ENCODE peak calls at places on chromosomes 12 and 14, in seven cellular contexts. C is HCT116, Z is HepG2, Q is SK-N-SH, O is H1, V is K562, S is GM12878. B is an unnamed sample.

GRCh38 chr12:130879781-130880389 is 8.0 kb downstream of the RAN start:
- DNase-seq in C (no peak), Z (no peak), Q (peak; percentile 27), O (no peak), V (no peak), S (no peak), B (no peak)

GRCh38 chr12:114850853-114851252 is 166.9 kb upstream of the TBX3 start:
- DNase-seq in C (no peak), Z (no peak), Q (no peak), O (no peak), V (no peak), S (no peak), B (no peak)

GRCh38 chr12:53182836-53183235 is 2.1 kb upstream of the CSAD start:
- DNase-seq in C (no peak), Z (no peak), Q (no peak), O (no peak), V (no peak), S (no peak), B (no peak)

GRCh38 chr12:109679716-109680520 is 33.7 kb upstream of the FAM222A start:
- DNase-seq in C (no peak), Z (no peak), Q (no peak), O (no peak), V (no peak), S (no peak), B (no peak)

GRCh38 chr12:54660320-54660962 is 12.3 kb upstream of the DCD start:
- DNase-seq in C (no peak), Z (no peak), Q (no peak), O (no peak), V (no peak), S (no peak), B (no peak)

GRCh38 chr12:47082963-47083621 is 3.3 kb upstream of the AMIGO2 start:
- DNase-seq in C (no peak), Z (no peak), Q (no peak), O (no peak), V (peak; percentile 48), S (no peak), B (no peak)

GRCh38 chr12:52044284-52044983 is 6.8 kb upstream of the NR4A1 start:
- DNase-seq in C (no peak), Z (no peak), Q (no peak), O (no peak), V (no peak), S (no peak), B (no peak)

GRCh38 chr12:47602330-47602729 is 103.5 kb downstream of the RPAP3 start:
- DNase-seq in C (no peak), Z (no peak), Q (no peak), O (no peak), V (no peak), S (no peak), B (no peak)

GRCh38 chr12:48956279-48957140 is 777 bp downstream of the ARF3 start:
- DNase-seq in C (peak; percentile 93), Z (peak; percentile 68), Q (peak; percentile 85), O (peak; percentile 89), V (peak; percentile 94), S (peak; percentile 59), B (peak; percentile 98)

GRCh38 chr14:29637406-29637805 is 290.2 kb downstream of the PRKD1 start:
- DNase-seq in C (no peak), Z (no peak), Q (no peak), O (no peak), V (no peak), S (no peak), B (peak; percentile 26)

GRCh38 chr14:84421611-84422010 is 1108.3 kb upstream of the FLRT2 start:
- DNase-seq in C (no peak), Z (no peak), Q (no peak), O (no peak), V (no peak), S (no peak), B (no peak)

GRCh38 chr12:107437954-107438353 is 247.6 kb upstream of the PWP1 start:
- DNase-seq in C (no peak), Z (no peak), Q (no peak), O (no peak), V (no peak), S (no peak), B (no peak)

GRCh38 chr12:94172031-94172430 is 23.7 kb downstream of the PLXNC1 start:
- DNase-seq in C (no peak), Z (peak; percentile 15), Q (no peak), O (no peak), V (peak; percentile 73), S (no peak), B (no peak)

GRCh38 chr12:121218588-121219352 is 8.8 kb downstream of the P2RX4 start:
- DNase-seq in C (no peak), Z (no peak), Q (peak; percentile 67), O (no peak), V (no peak), S (no peak), B (no peak)

GRCh38 chr14:21506557-21506956 is 4.6 kb downstream of the METTL3 start:
- DNase-seq in C (no peak), Z (no peak), Q (no peak), O (no peak), V (no peak), S (no peak), B (no peak)

GRCh38 chr12:92505373-92506340 is 197.1 kb upstream of the PLEKHG7 start:
- DNase-seq in C (no peak), Z (no peak), Q (peak; percentile 3), O (no peak), V (peak; percentile 57), S (peak; percentile 86), B (no peak)

GRCh38 chr12:115752913-115753726 is 524.4 kb downstream of the MED13L start:
- DNase-seq in C (peak; percentile 42), Z (peak; percentile 58), Q (peak; percentile 55), O (no peak), V (peak; percentile 48), S (peak; percentile 12), B (peak; percentile 76)

GRCh38 chr14:20657216-20658211 is 16.0 kb upstream of the OR6S1 start:
- DNase-seq in C (peak; percentile 96), Z (peak; percentile 56), Q (no peak), O (peak; percentile 92), V (peak; percentile 54), S (no peak), B (no peak)

GRCh38 chr14:96002511-96002884 is 36.7 kb upstream of the C14orf132 start:
- DNase-seq in C (no peak), Z (no peak), Q (no peak), O (no peak), V (no peak), S (no peak), B (no peak)

GRCh38 chr14:52918486-52918885 is 32.4 kb downstream of the FERMT2 start:
- DNase-seq in C (no peak), Z (no peak), Q (no peak), O (no peak), V (no peak), S (peak; percentile 62), B (no peak)

GRCh38 chr14:21023174-21023573 is 1.7 kb downstream of the NDRG2 start:
- DNase-seq in C (no peak), Z (no peak), Q (no peak), O (no peak), V (no peak), S (no peak), B (no peak)

GRCh38 chr12:65248656-65249633 is 29.5 kb upstream of the MSRB3 start:
- DNase-seq in C (peak; percentile 13), Z (no peak), Q (no peak), O (no peak), V (peak; percentile 1), S (no peak), B (no peak)

GRCh38 chr12:110465024-110465423 is 3.0 kb downstream of the GPN3 start:
- DNase-seq in C (no peak), Z (no peak), Q (no peak), O (no peak), V (no peak), S (no peak), B (no peak)

GRCh38 chr12:127770123-127770522 is 496.8 kb upstream of the TMEM132C start:
- DNase-seq in C (no peak), Z (no peak), Q (peak; percentile 34), O (no peak), V (peak; percentile 2), S (no peak), B (no peak)

GRCh38 chr12:102059343-102059742 is 2.4 kb downstream of the WASHC3 start:
- DNase-seq in C (no peak), Z (peak; percentile 89), Q (no peak), O (no peak), V (peak; percentile 10), S (no peak), B (no peak)

GRCh38 chr12:123571343-123571813 is 13.0 kb upstream of the TMED2 start:
- DNase-seq in C (peak; percentile 33), Z (peak; percentile 56), Q (peak; percentile 49), O (no peak), V (peak; percentile 61), S (no peak), B (no peak)

DNA sequence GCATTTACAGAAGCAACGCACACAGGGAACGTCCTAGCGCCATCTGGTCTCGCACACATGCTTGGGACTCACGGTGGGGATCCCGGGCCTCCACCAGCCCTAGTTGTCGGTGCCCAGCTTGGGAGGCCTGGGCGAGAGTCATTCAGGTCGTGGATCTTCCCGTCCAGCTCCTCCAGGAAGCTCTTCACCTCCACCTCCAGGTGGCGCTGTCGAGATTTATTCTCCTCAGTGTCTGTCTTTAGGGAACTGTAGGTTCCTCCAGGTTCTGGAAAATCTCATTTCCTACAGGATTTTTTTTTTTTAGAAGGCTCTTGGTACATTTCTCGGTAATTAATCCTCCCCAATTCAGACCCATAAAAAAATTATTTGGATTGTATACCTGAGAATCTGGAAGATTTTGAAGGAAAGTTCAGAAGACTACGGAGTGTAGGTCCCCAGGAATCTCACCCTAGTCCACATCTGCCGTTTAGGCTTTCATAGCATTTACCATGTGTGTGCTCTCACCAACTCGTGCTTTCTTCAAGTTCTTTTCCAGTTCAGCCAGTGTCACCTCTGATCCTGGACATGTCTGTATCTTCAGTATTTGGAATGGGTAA is 910.0 kb downstream of the TMEM121 start:
- DNase-seq in C (no peak), Z (no peak), Q (no peak), O (no peak), V (peak; percentile 61), S (no peak), B (peak; percentile 26)
- TF ChIP-seq JUND in C (no peak), Z (no peak), Q (no peak), O (no peak), V (no peak), S (no peak), B (no peak)

DNA sequence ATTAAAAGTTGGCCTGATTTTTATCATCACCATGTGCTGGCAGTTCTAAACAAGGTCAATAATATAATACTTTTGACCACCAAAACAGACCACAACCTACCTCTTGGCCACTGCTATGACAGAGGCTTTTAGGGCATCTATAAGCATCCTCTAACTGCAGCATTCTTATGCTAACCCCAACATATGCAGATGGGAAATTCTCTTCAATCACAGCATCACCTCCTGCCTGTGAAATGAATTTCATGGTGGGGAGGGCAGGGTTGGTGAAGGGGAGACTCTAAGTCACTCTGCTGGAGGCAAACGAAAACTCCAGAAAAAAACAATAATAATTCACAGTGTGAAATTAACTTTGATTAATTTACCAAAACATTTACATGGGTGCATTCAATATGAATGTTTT is 78.8 kb upstream of the FAR2 start:
- DNase-seq in C (no peak), Z (no peak), Q (no peak), O (no peak), V (no peak), S (no peak), B (no peak)
- TF ChIP-seq JUND in C (no peak), Z (no peak), Q (no peak), O (no peak), V (no peak), S (no peak), B (no peak)

GRCh38 chr12:42735869-42736361 is 146.4 kb upstream of the PRICKLE1 start:
- DNase-seq in C (no peak), Z (no peak), Q (peak; percentile 39), O (no peak), V (no peak), S (no peak), B (no peak)
- TF ChIP-seq JUND in C (no peak), Z (no peak), Q (no peak), O (no peak), V (no peak), S (no peak), B (no peak)

GRCh38 chr14:65850429-65851145 is 438.1 kb downstream of the FUT8 start:
- DNase-seq in C (no peak), Z (no peak), Q (peak; percentile 23), O (no peak), V (no peak), S (no peak), B (no peak)
- TF ChIP-seq JUND in C (no peak), Z (no peak), Q (no peak), O (no peak), V (no peak), S (no peak), B (no peak)